ENCODE peak calls at places on chromosome 22, in nine cellular contexts. T, Q, S, B, K, X, I, J and C are unnamed samples.

GRCh38 chr22:28333106-28333505 is 346.5 kb downstream of the TTC28 start:
- DNase-seq in T (no peak), Q (no peak), S (no peak), B (no peak), K (no peak), X (no peak), I (no peak), J (no peak), C (no peak)

GRCh38 chr22:42077486-42078125 is 1.9 kb upstream of the SMDT1 start:
- DNase-seq in T (no peak), Q (no peak), S (no peak), B (no peak), K (no peak), X (no peak), I (peak), J (no peak), C (no peak)

GRCh38 chr22:41052661-41053490 is 39.5 kb upstream of the EP300 start:
- DNase-seq in T (no peak), Q (peak), S (no peak), B (no peak), K (no peak), X (no peak), I (no peak), J (peak), C (no peak)

GRCh38 chr22:25082096-25082495 is 117.6 kb upstream of the CRYBB3 start:
- DNase-seq in T (no peak), Q (no peak), S (no peak), B (no peak), K (no peak), X (no peak), I (no peak), J (no peak), C (no peak)

GRCh38 chr22:26429458-26430238 is 588 bp downstream of the ASPHD2 start:
- DNase-seq in T (no peak), Q (no peak), S (no peak), B (peak), K (no peak), X (peak), I (no peak), J (no peak), C (no peak)

GRCh38 chr22:20944042-20944441 is 23.0 kb upstream of the AIFM3 start:
- DNase-seq in T (no peak), Q (no peak), S (no peak), B (peak), K (no peak), X (no peak), I (no peak), J (no peak), C (no peak)

GRCh38 chr22:39494471-39495120 is 7.5 kb upstream of the MIEF1 start:
- DNase-seq in T (no peak), Q (no peak), S (no peak), B (no peak), K (no peak), X (no peak), I (no peak), J (no peak), C (no peak)

GRCh38 chr22:22168190-22168940 is 76.2 kb upstream of the VPREB1 start:
- DNase-seq in T (peak), Q (no peak), S (peak), B (no peak), K (no peak), X (peak), I (no peak), J (peak), C (no peak)

GRCh38 chr22:37802310-37803194 is 5.2 kb upstream of the GCAT start:
- DNase-seq in T (no peak), Q (no peak), S (peak), B (peak), K (peak), X (peak), I (peak), J (peak), C (peak)

GRCh38 chr22:47622541-47622940 is 860.1 kb downstream of the TBC1D22A start:
- DNase-seq in T (no peak), Q (no peak), S (peak), B (no peak), K (no peak), X (no peak), I (no peak), J (no peak), C (peak)

GRCh38 chr22:27331526-27332281 is 469.9 kb downstream of the MN1 start:
- DNase-seq in T (no peak), Q (no peak), S (peak), B (peak), K (no peak), X (peak), I (peak), J (peak), C (peak)